ENCODE peak calls at places on chromosomes 5 and 9, in nine cellular contexts. U, I, X, C, J, T, G, L and E are unnamed samples.

GRCh38 chr5:150065346-150065745 is 21.0 kb downstream of the CSF1R start:
- DNase-seq in G (no peak), J (peak; percentile 79), U (no peak), T (peak; percentile 47), I (no peak), C (no peak), L (peak; percentile 49), X (no peak), E (no peak)

GRCh38 chr9:137028281-137029057 is 432 bp upstream of the ABCA2 start:
- DNase-seq in U (no peak), G (peak; percentile 89), I (peak; percentile 82), J (peak; percentile 26), X (peak; percentile 83), T (no peak), C (peak; percentile 62), L (peak; percentile 72), E (peak; percentile 75)

GRCh38 chr9:115649991-115650472 is 503.6 kb upstream of the PAPPA start:
- DNase-seq in J (peak; percentile 100), G (no peak), T (peak; percentile 100), C (no peak), U (no peak), X (peak; percentile 33), L (peak; percentile 53), I (no peak), E (no peak)

GRCh38 chr5:174326372-174326771 is 280.9 kb downstream of the NSG2 start:
- DNase-seq in L (no peak), G (no peak), U (no peak), I (no peak), C (no peak), J (no peak), T (no peak), X (no peak), E (no peak)

GRCh38 chr5:74938250-74938649 is 72.1 kb upstream of the FAM169A start:
- DNase-seq in G (no peak), U (no peak), C (no peak), X (no peak), T (no peak), J (no peak), I (no peak), L (no peak), E (no peak)

GRCh38 chr5:45642370-45642769 is 53.8 kb downstream of the HCN1 start:
- DNase-seq in T (no peak), J (no peak), L (no peak), X (no peak), U (no peak), I (no peak), G (no peak), C (no peak), E (no peak)

GRCh38 chr9:124346347-124347163 is 68.7 kb downstream of the PSMB7 start:
- DNase-seq in X (no peak), I (no peak), G (no peak), L (no peak), U (no peak), C (no peak), J (no peak), T (no peak), E (peak; percentile 23)

GRCh38 chr5:14710313-14710994 is 45.9 kb downstream of the OTULIN start:
- DNase-seq in X (no peak), U (no peak), C (no peak), J (no peak), I (no peak), L (no peak), T (no peak), G (no peak), E (no peak)

GRCh38 chr5:142906863-142907671 is 136.9 kb downstream of the ARHGAP26 start:
- DNase-seq in C (no peak), T (peak; percentile 72), I (no peak), G (no peak), J (peak; percentile 79), L (peak; percentile 79), U (no peak), X (peak; percentile 56), E (no peak)

GRCh38 chr5:11683666-11684065 is 220.6 kb downstream of the CTNND2 start:
- DNase-seq in X (peak; percentile 54), T (no peak), J (no peak), U (no peak), L (peak; percentile 8), I (no peak), C (no peak), G (no peak), E (no peak)

GRCh38 chr9:38287420-38287985 is 105.0 kb upstream of the ALDH1B1 start:
- DNase-seq in G (no peak), L (no peak), J (no peak), C (peak; percentile 25), U (no peak), T (no peak), X (no peak), I (peak; percentile 25), E (peak; percentile 13)

GRCh38 chr5:80576383-80576782 is 6.3 kb upstream of the ANKRD34B start:
- DNase-seq in L (no peak), I (no peak), C (peak; percentile 16), J (no peak), X (no peak), T (no peak), U (no peak), G (no peak), E (no peak)

GRCh38 chr5:153490124-153491085 is at the start of gene GRIA1:
- DNase-seq in C (no peak), G (peak; percentile 65), T (no peak), X (no peak), L (no peak), I (no peak), J (no peak), U (no peak), E (no peak)

GRCh38 chr9:20722221-20722620 is 38.2 kb downstream of the FOCAD start:
- DNase-seq in L (no peak), T (no peak), G (no peak), J (no peak), X (no peak), I (no peak), U (no peak), C (no peak), E (no peak)

GRCh38 chr5:65307088-65307487 is 174.6 kb downstream of the ADAMTS6 start:
- DNase-seq in J (peak; percentile 22), X (no peak), G (no peak), U (no peak), L (no peak), I (no peak), C (no peak), T (no peak), E (no peak)

GRCh38 chr9:107131108-107131799 is 151.8 kb upstream of the RAD23B start:
- DNase-seq in X (no peak), C (no peak), L (no peak), J (no peak), T (no peak), U (no peak), I (no peak), G (no peak), E (peak; percentile 49)

GRCh38 chr5:73233461-73234151 is 60.6 kb downstream of the TMEM174 start:
- DNase-seq in G (peak; percentile 45), C (no peak), U (no peak), X (peak; percentile 34), J (no peak), T (no peak), I (no peak), L (peak; percentile 30), E (no peak)
- H3K4me3 ChIP-seq in G (peak overlapping the region; percentile 37), C (no peak overlapping the region), U (no peak overlapping the region), X (no peak overlapping the region), J (peak overlapping the region; percentile 30), T (peak overlapping the region; percentile 43), I (peak overlapping the region; percentile 36), L (peak overlapping the region; percentile 46), E (peak overlapping the region; percentile 48)

GRCh38 chr5:140926903-140927573 is 939 bp downstream of the PCDHAC1 start:
- DNase-seq in I (no peak), U (no peak), C (no peak), T (no peak), J (peak; percentile 21), G (peak; percentile 10), X (peak; percentile 54), L (peak; percentile 8), E (no peak)

GRCh38 chr5:140925806-140926205 is 293 bp upstream of the PCDHAC1 start:
- DNase-seq in C (no peak), L (no peak), U (no peak), I (no peak), T (no peak), G (no peak), J (no peak), X (no peak), E (no peak)

GRCh38 chr5:140926211-140926902 is at the start of gene PCDHAC1:
- DNase-seq in X (peak; percentile 92), L (peak; percentile 67), G (peak; percentile 96), T (peak; percentile 24), I (no peak), U (peak; percentile 76), J (peak; percentile 58), C (no peak), E (peak; percentile 64)
- H3K4me3 ChIP-seq in X (peak within 1 kb of the TSS; percentile 10), L (peak within 1 kb of the TSS; percentile 46), G (peak within 1 kb of the TSS; percentile 26), T (peak within 1 kb of the TSS; percentile 24), I (peak within 1 kb of the TSS; percentile 27), U (peak within 1 kb of the TSS; percentile 53), J (peak within 1 kb of the TSS; percentile 53), C (no peak within 1 kb of the TSS), E (peak within 1 kb of the TSS; percentile 29)

GRCh38 chr9:86902606-86903460 is 44.5 kb downstream of the GAS1 start:
- DNase-seq in X (no peak), U (no peak), C (no peak), G (no peak), I (no peak), L (no peak), J (no peak), T (no peak), E (no peak)
- H3K4me3 ChIP-seq in X (no peak overlapping the region), U (no peak overlapping the region), C (no peak overlapping the region), G (peak overlapping the region; percentile 12), I (no peak overlapping the region), L (peak overlapping the region; percentile 21), J (no peak overlapping the region), T (peak overlapping the region; percentile 26), E (no peak overlapping the region)

GRCh38 chr9:134475051-134475790 is 149.0 kb downstream of the RXRA start:
- DNase-seq in J (peak; percentile 82), T (peak; percentile 64), U (no peak), C (no peak), G (no peak), I (peak; percentile 66), X (peak; percentile 39), L (peak; percentile 83), E (peak; percentile 51)

GRCh38 chr9:134476942-134477335 is 150.7 kb downstream of the RXRA start:
- DNase-seq in T (no peak), J (no peak), I (no peak), U (no peak), C (no peak), X (no peak), G (no peak), L (no peak), E (no peak)

GRCh38 chr9:134477342-134477925 is 151.2 kb downstream of the RXRA start:
- DNase-seq in C (no peak), T (no peak), L (no peak), G (no peak), U (no peak), X (no peak), I (no peak), J (no peak), E (no peak)

GRCh38 chr9:134476256-134476941 is 150.1 kb downstream of the RXRA start:
- DNase-seq in I (no peak), J (no peak), X (no peak), L (no peak), C (no peak), G (no peak), T (no peak), U (no peak), E (no peak)

DNA sequence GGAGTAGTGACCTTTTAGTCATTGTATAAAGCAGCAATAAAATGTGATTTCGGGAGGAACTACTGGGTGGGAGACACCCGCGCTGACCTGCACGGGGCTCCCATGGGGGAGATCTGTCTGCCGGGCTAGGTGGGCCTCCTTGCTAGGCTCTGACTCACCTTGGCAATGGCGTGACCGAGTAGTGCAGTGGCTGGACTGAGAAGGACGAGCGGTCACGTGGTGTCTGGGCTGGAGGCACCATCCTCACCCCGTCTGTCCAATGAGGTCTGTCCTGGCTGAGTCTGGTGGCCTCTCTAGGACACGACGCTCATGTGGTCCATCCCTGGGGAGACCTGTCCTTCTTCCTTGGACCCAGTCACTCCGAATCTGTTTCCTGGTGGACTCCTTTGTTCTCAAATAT is 151.7 kb downstream of the RXRA start:
- DNase-seq in I (no peak), X (no peak), J (no peak), G (no peak), U (no peak), C (no peak), L (no peak), T (no peak), E (no peak)
- H3K4me3 ChIP-seq in I (no peak overlapping the region), X (no peak overlapping the region), J (no peak overlapping the region), G (no peak overlapping the region), U (no peak overlapping the region), C (no peak overlapping the region), L (no peak overlapping the region), T (no peak overlapping the region), E (no peak overlapping the region)